ENCODE peak calls at places on chromosome 14, in five cellular contexts. M, R, X, E and B are unnamed samples.

GRCh38 chr14:48970995-48971394 is 615.2 kb downstream of the RPS29 start:
- DNase-seq in M (no peak), R (no peak), X (no peak), E (no peak), B (no peak)

GRCh38 chr14:63492391-63492790 is 50.8 kb downstream of the PPP2R5E start:
- DNase-seq in M (no peak), R (no peak), X (no peak), E (no peak), B (peak)

GRCh38 chr14:95174184-95174804 is 17.0 kb upstream of the DICER1 start:
- DNase-seq in M (no peak), R (no peak), X (no peak), E (no peak), B (no peak)

GRCh38 chr14:61280092-61280525 is 1.0 kb downstream of the TMEM30B start:
- DNase-seq in M (no peak), R (no peak), X (no peak), E (no peak), B (no peak)

GRCh38 chr14:101654051-101654450 is 92.8 kb downstream of the DIO3 start:
- DNase-seq in M (no peak), R (no peak), X (no peak), E (no peak), B (no peak)

GRCh38 chr14:61185534-61185933 is 95.6 kb downstream of the TMEM30B start:
- DNase-seq in M (no peak), R (no peak), X (no peak), E (no peak), B (no peak)

GRCh38 chr14:24630872-24631477 is 3.0 kb downstream of the GZMB start:
- DNase-seq in M (no peak), R (peak), X (no peak), E (no peak), B (no peak)

GRCh38 chr14:61608245-61609142 is 86.8 kb upstream of the HIF1A start:
- DNase-seq in M (no peak), R (no peak), X (no peak), E (no peak), B (peak)

GRCh38 chr14:55031190-55031589 is 4.2 kb downstream of the SOCS4 start:
- DNase-seq in M (no peak), R (no peak), X (no peak), E (no peak), B (no peak)

GRCh38 chr14:36952702-36953101 is 219.7 kb downstream of the SLC25A21 start:
- DNase-seq in M (no peak), R (no peak), X (no peak), E (no peak), B (no peak)

GRCh38 chr14:29861996-29862395 is 65.7 kb downstream of the PRKD1 start:
- DNase-seq in M (no peak), R (no peak), X (no peak), E (no peak), B (no peak)

GRCh38 chr14:94617988-94618822 is 6.0 kb downstream of the SERPINA3 start:
- DNase-seq in M (no peak), R (no peak), X (no peak), E (no peak), B (no peak)

GRCh38 chr14:23562822-23563472 is 4.6 kb downstream of the AP1G2 start:
- DNase-seq in M (no peak), R (no peak), X (no peak), E (peak), B (no peak)

GRCh38 chr14:75800792-75801191 is 139.7 kb downstream of the TTLL5 start:
- DNase-seq in M (no peak), R (no peak), X (no peak), E (no peak), B (no peak)

GRCh38 chr14:93984987-93985410 is 8.6 kb upstream of the ASB2 start:
- DNase-seq in M (no peak), R (no peak), X (peak), E (no peak), B (peak)

GRCh38 chr14:73717247-73717646 is 3.1 kb upstream of the PNMA1 start:
- DNase-seq in M (no peak), R (no peak), X (no peak), E (no peak), B (no peak)

GRCh38 chr14:29558516-29558915 is 369.1 kb downstream of the PRKD1 start:
- DNase-seq in M (no peak), R (no peak), X (no peak), E (no peak), B (no peak)

GRCh38 chr14:54515670-54516069 is 6.0 kb downstream of the CGRRF1 start:
- DNase-seq in M (no peak), R (no peak), X (no peak), E (no peak), B (no peak)

GRCh38 chr14:94517641-94518257 is 8.5 kb upstream of the SERPINA12 start:
- DNase-seq in M (no peak), R (no peak), X (no peak), E (no peak), B (no peak)

GRCh38 chr14:57051633-57052032 is 217.1 kb downstream of the EXOC5 start:
- DNase-seq in M (no peak), R (no peak), X (no peak), E (no peak), B (no peak)

GRCh38 chr14:85463512-85463911 is 66.4 kb upstream of the FLRT2 start:
- DNase-seq in M (no peak), R (peak), X (no peak), E (no peak), B (no peak)

GRCh38 chr14:72948481-72949138 is 22.3 kb downstream of the DCAF4 start:
- DNase-seq in M (no peak), R (peak), X (no peak), E (peak), B (no peak)

GRCh38 chr14:85308531-85309300 is 221.2 kb upstream of the FLRT2 start:
- DNase-seq in M (no peak), R (no peak), X (no peak), E (no peak), B (no peak)

GRCh38 chr14:53953002-53953827 is 3.4 kb downstream of the BMP4 start:
- DNase-seq in M (no peak), R (peak), X (no peak), E (no peak), B (no peak)

GRCh38 chr14:57169901-57170300 is 98.8 kb downstream of the EXOC5 start:
- DNase-seq in M (no peak), R (no peak), X (no peak), E (no peak), B (no peak)

GRCh38 chr14:73239463-73240241 is 2.3 kb downstream of the PAPLN start:
- DNase-seq in M (no peak), R (no peak), X (no peak), E (no peak), B (peak)

GRCh38 chr14:74140374-74140850 is 55.7 kb downstream of the LIN52 start:
- DNase-seq in M (no peak), R (peak), X (no peak), E (peak), B (peak)

GRCh38 chr14:37931998-37932397 is 275.7 kb upstream of the SSTR1 start:
- DNase-seq in M (no peak), R (no peak), X (no peak), E (no peak), B (no peak)

GRCh38 chr14:89489796-89490506 is 72.9 kb upstream of the FOXN3 start:
- DNase-seq in M (no peak), R (no peak), X (no peak), E (no peak), B (no peak)

GRCh38 chr14:88422919-88423318 is 37.5 kb downstream of the SPATA7 start:
- DNase-seq in M (no peak), R (no peak), X (peak), E (no peak), B (no peak)

GRCh38 chr14:32611752-32612151 is 282.7 kb downstream of the AKAP6 start:
- DNase-seq in M (no peak), R (no peak), X (no peak), E (no peak), B (no peak)

GRCh38 chr14:45426685-45427282 is 173.8 kb upstream of the MIS18BP1 start:
- DNase-seq in M (no peak), R (no peak), X (peak), E (peak), B (peak)

GRCh38 chr14:25508845-25509244 is 458.9 kb upstream of the STXBP6 start:
- DNase-seq in M (no peak), R (no peak), X (no peak), E (no peak), B (no peak)

GRCh38 chr14:76550534-76550933 is 174.6 kb downstream of the ESRRB start:
- DNase-seq in M (no peak), R (no peak), X (peak), E (no peak), B (no peak)

GRCh38 chr14:39264558-39264957 is 30.8 kb downstream of the MIA2 start:
- DNase-seq in M (no peak), R (no peak), X (no peak), E (no peak), B (peak)

GRCh38 chr14:39266589-39266870 is 32.8 kb downstream of the MIA2 start:
- DNase-seq in M (peak), R (peak), X (no peak), E (peak), B (peak)

GRCh38 chr14:39265032-39265431 is 31.3 kb downstream of the MIA2 start:
- DNase-seq in M (no peak), R (no peak), X (no peak), E (peak), B (peak)

GRCh38 chr14:39266871-39267591 is 33.3 kb downstream of the MIA2 start:
- DNase-seq in M (peak), R (peak), X (peak), E (peak), B (peak)

GRCh38 chr14:39265741-39266588 is 32.2 kb downstream of the MIA2 start:
- DNase-seq in M (no peak), R (no peak), X (no peak), E (no peak), B (peak)
- TF ChIP-seq CTCF in M (no peak), R (no peak), X (no peak), E (no peak), B (no peak)

GRCh38 chr14:58639842-58640484 is 2.2 kb downstream of the DACT1 start:
- DNase-seq in M (no peak), R (peak), X (peak), E (peak), B (peak)
- H3K4me3 ChIP-seq in M (no peak), R (no peak), X (no peak), E (no peak), B (peak)

DNA sequence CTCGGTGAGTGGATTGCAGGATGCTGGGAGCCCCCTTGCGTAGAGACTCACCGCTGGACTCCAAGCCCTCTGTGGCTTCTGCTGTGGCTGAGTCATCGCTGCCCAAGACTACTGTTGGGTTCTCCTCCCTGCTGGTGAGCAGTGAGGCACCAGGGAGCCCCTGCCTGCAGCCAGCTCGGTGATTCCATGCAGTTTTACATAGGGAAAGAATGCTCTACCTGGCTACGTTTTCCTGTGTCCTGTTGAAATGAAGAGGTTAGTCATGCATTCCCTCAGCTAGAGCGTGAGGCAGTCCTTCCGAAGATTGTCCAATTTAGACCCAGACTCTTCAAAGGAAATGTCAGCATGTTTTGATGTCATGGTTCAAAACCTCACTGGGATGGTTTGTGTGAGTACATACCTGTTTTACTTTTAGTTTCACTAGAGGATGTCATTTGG is 28.2 kb downstream of the TRAF3 start:
- DNase-seq in M (no peak), R (no peak), X (no peak), E (no peak), B (no peak)
- TF ChIP-seq CTCF in M (no peak), R (no peak), X (no peak), E (no peak), B (no peak)

GRCh38 chr14:69400154-69400553 is 1.7 kb downstream of the SLC39A9 start:
- DNase-seq in M (no peak), R (no peak), X (no peak), E (no peak), B (no peak)
- H3K4me3 ChIP-seq in M (peak), R (no peak), X (peak), E (peak), B (peak)